ENCODE peak calls at places on chromosomes 7 and 10, in ten cellular contexts. Q is MM.1S; Y is PC-9; C is left ventricle myocardium inferior; R is heart right ventricle; M is cardiac muscle cell; O is transverse colon; V is neural progenitor cell; T is spleen; J is CD8-positive, alpha-beta T cell. S is an unnamed sample.

GRCh38 chr10:118584181-118584954 is 11.1 kb downstream of the PRLHR start:
- DNase-seq in Q (no peak), Y (no peak), C (no peak), R (no peak), M (no peak), O (no peak), V (no peak), T (no peak), J (no peak), S (peak)

GRCh38 chr10:52479567-52479966 is 165.5 kb downstream of the DKK1 start:
- DNase-seq in Q (no peak), Y (no peak), C (no peak), R (no peak), M (peak), O (no peak), V (no peak), T (no peak), J (no peak), S (no peak)

GRCh38 chr7:131424219-131424822 is 96.6 kb downstream of the MKLN1 start:
- DNase-seq in Q (peak), Y (peak), C (no peak), R (no peak), M (peak), O (no peak), V (peak), T (no peak), J (no peak), S (peak)

GRCh38 chr7:139118234-139118802 is 8.8 kb upstream of the ZC3HAV1 start:
- DNase-seq in Q (no peak), Y (peak), C (no peak), R (no peak), M (no peak), O (no peak), V (no peak), T (no peak), J (no peak), S (no peak)

GRCh38 chr10:92848037-92848440 is 281 bp upstream of the EXOC6 start:
- DNase-seq in Q (no peak), Y (no peak), C (no peak), R (no peak), M (no peak), O (no peak), V (no peak), T (no peak), J (no peak), S (no peak)

GRCh38 chr7:129635300-129636029 is 23.9 kb downstream of the NRF1 start:
- DNase-seq in Q (peak), Y (peak), C (peak), R (peak), M (peak), O (peak), V (peak), T (peak), J (peak), S (peak)

GRCh38 chr10:48776528-48776927 is 91.9 kb downstream of the WDFY4 start:
- DNase-seq in Q (no peak), Y (no peak), C (no peak), R (no peak), M (no peak), O (no peak), V (no peak), T (no peak), J (no peak), S (no peak)

GRCh38 chr7:22351329-22351692 is 5.6 kb downstream of the RAPGEF5 start:
- DNase-seq in Q (peak), Y (peak), C (no peak), R (no peak), M (no peak), O (no peak), V (no peak), T (no peak), J (no peak), S (no peak)

GRCh38 chr10:99872367-99873162 is 90.1 kb downstream of the ABCC2 start:
- DNase-seq in Q (no peak), Y (no peak), C (no peak), R (no peak), M (no peak), O (no peak), V (no peak), T (no peak), J (no peak), S (no peak)

GRCh38 chr7:116403265-116403664 is 96.3 kb upstream of the CAV2 start:
- DNase-seq in Q (no peak), Y (no peak), C (no peak), R (no peak), M (no peak), O (no peak), V (no peak), T (no peak), J (no peak), S (no peak)

GRCh38 chr10:69220041-69220451 is at the start of gene HKDC1:
- DNase-seq in Q (no peak), Y (no peak), C (no peak), R (no peak), M (no peak), O (no peak), V (no peak), T (peak), J (no peak), S (no peak)

GRCh38 chr7:55055479-55055878 is 36.7 kb downstream of the EGFR start:
- DNase-seq in Q (no peak), Y (no peak), C (no peak), R (no peak), M (no peak), O (no peak), V (no peak), T (no peak), J (no peak), S (no peak)

GRCh38 chr10:53260213-53260612 is 487.6 kb upstream of the MBL2 start:
- DNase-seq in Q (no peak), Y (no peak), C (no peak), R (no peak), M (no peak), O (no peak), V (no peak), T (no peak), J (no peak), S (no peak)

GRCh38 chr7:130273863-130274262 is 7.2 kb downstream of the CPA2 start:
- DNase-seq in Q (no peak), Y (no peak), C (no peak), R (peak), M (peak), O (no peak), V (peak), T (no peak), J (no peak), S (peak)

GRCh38 chr10:6530211-6530840 is 49.8 kb downstream of the PRKCQ start:
- DNase-seq in Q (no peak), Y (no peak), C (no peak), R (no peak), M (no peak), O (peak), V (no peak), T (peak), J (peak), S (no peak)

GRCh38 chr10:49387029-49387428 is 8.9 kb downstream of the DRGX start:
- DNase-seq in Q (no peak), Y (peak), C (no peak), R (no peak), M (no peak), O (no peak), V (no peak), T (no peak), J (no peak), S (peak)

GRCh38 chr10:31004611-31005193 is 27.0 kb downstream of the ZNF438 start:
- DNase-seq in Q (no peak), Y (no peak), C (no peak), R (no peak), M (no peak), O (no peak), V (no peak), T (no peak), J (no peak), S (peak)

GRCh38 chr10:63491558-63492316 is 26.0 kb upstream of the JMJD1C start:
- DNase-seq in Q (no peak), Y (peak), C (no peak), R (peak), M (peak), O (no peak), V (no peak), T (no peak), J (no peak), S (no peak)

GRCh38 chr10:73910764-73911552 is at the start of gene PLAU:
- DNase-seq in Q (no peak), Y (no peak), C (peak), R (peak), M (peak), O (peak), V (peak), T (peak), J (peak), S (no peak)

GRCh38 chr10:112559328-112559727 is 112.3 kb downstream of the VTI1A start:
- DNase-seq in Q (no peak), Y (no peak), C (no peak), R (no peak), M (no peak), O (no peak), V (no peak), T (no peak), J (no peak), S (no peak)

GRCh38 chr10:1180836-1181235 is 124.7 kb downstream of the WDR37 start:
- DNase-seq in Q (no peak), Y (no peak), C (no peak), R (no peak), M (no peak), O (no peak), V (peak), T (peak), J (no peak), S (no peak)

GRCh38 chr7:1176891-1177373 is 16.9 kb upstream of the ZFAND2A start:
- DNase-seq in Q (peak), Y (peak), C (peak), R (peak), M (peak), O (peak), V (peak), T (peak), J (peak), S (no peak)

GRCh38 chr7:79822620-79823240 is 311.9 kb upstream of the GNAI1 start:
- DNase-seq in Q (no peak), Y (no peak), C (no peak), R (no peak), M (no peak), O (no peak), V (no peak), T (no peak), J (no peak), S (no peak)

GRCh38 chr10:74912674-74913073 is 86.3 kb downstream of the KAT6B start:
- DNase-seq in Q (no peak), Y (no peak), C (no peak), R (no peak), M (no peak), O (no peak), V (no peak), T (no peak), J (no peak), S (no peak)

GRCh38 chr10:59279476-59279875 is 82.9 kb downstream of the FAM13C start:
- DNase-seq in Q (no peak), Y (no peak), C (no peak), R (no peak), M (no peak), O (no peak), V (no peak), T (no peak), J (no peak), S (no peak)

GRCh38 chr7:35727571-35727970 is 32.6 kb upstream of the HERPUD2 start:
- DNase-seq in Q (no peak), Y (no peak), C (no peak), R (no peak), M (no peak), O (no peak), V (no peak), T (no peak), J (no peak), S (no peak)
- TF ChIP-seq CTCF in Q (no peak), Y (no peak), C (no peak), R (no peak), M (no peak), O (no peak), V (no peak), T (no peak), J (no peak), S (no peak)

GRCh38 chr7:101743995-101744360 is 73.4 kb upstream of the CUX1 start:
- DNase-seq in Q (no peak), Y (no peak), C (no peak), R (no peak), M (peak), O (peak), V (peak), T (no peak), J (no peak), S (no peak)

GRCh38 chr7:101746311-101746710 is 71.1 kb upstream of the CUX1 start:
- DNase-seq in Q (no peak), Y (no peak), C (no peak), R (no peak), M (no peak), O (no peak), V (no peak), T (no peak), J (no peak), S (no peak)

GRCh38 chr7:101744588-101744987 is 72.8 kb upstream of the CUX1 start:
- DNase-seq in Q (no peak), Y (no peak), C (no peak), R (no peak), M (no peak), O (no peak), V (no peak), T (no peak), J (no peak), S (no peak)

GRCh38 chr7:101740981-101741725 is 76.3 kb upstream of the CUX1 start:
- DNase-seq in Q (peak), Y (no peak), C (no peak), R (no peak), M (no peak), O (no peak), V (no peak), T (no peak), J (no peak), S (no peak)

GRCh38 chr7:101743241-101743994 is 74.0 kb upstream of the CUX1 start:
- DNase-seq in Q (peak), Y (peak), C (peak), R (peak), M (peak), O (peak), V (peak), T (peak), J (peak), S (no peak)
- H3K27ac ChIP-seq in Q (peak), Y (no peak), C (no peak), R (no peak), M (no peak), O (no peak), V (no peak), T (no peak), J (no peak), S (no peak)

DNA sequence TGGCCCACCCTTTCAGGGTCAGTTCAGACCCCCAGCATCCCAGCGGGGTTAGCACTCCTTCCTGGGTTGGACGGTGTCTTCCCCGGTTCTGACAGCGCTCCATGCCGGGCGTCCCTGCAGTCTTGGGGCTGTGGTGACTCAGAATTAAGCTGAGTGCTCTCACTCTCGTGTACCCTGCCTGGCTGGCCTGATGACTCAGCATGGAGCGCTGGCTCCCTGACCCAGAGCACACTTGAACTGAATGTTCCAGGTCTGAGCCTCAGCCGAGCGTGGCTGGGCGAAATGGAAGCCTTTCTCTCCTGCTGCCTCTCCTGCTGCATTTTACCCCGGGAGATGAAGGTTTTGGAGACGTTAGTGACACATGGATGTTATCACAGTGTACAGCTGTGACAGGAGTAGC is 7.1 kb downstream of the BAG3 start:
- DNase-seq in Q (no peak), Y (peak), C (peak), R (peak), M (peak), O (peak), V (peak), T (no peak), J (no peak), S (peak)
- H3K4me3 ChIP-seq in Q (no peak), Y (peak), C (peak), R (no peak), M (no peak), O (no peak), V (no peak), T (no peak), J (no peak), S (peak)

DNA sequence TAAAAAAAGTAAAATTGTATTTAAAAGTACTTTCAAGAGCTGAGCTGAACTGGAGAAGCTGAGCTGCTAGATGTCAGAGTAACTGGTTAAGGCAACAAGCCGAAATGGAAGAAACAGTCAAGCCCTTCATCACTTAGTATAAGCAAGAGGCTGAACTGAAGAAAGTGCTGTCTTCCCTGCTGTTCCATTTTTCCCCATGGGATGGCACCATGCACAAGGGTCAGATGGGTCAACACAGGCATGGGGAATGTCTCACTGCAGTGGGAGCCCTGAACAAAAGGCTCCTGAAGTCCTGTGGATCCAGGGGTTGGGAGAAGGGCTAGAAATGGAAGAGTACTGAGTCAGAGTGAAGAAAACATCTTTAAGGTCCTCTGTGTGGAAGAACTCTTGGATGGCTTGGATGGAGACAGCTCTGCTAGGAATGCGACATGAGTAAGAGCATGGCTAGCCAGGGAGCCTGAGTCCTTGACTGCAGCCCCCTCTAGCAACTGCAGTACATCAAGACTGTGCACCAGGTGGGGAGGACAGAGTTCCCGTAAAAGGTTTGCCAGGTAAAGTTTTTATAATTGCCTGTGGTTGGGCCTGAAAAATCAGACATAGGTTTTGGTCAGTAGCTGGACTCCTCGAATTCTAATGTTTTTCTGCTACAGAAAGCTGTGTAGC is 348.3 kb downstream of the GPR158 start:
- DNase-seq in Q (no peak), Y (no peak), C (no peak), R (no peak), M (peak), O (no peak), V (peak), T (no peak), J (no peak), S (no peak)
- TF ChIP-seq CTCF in Q (no peak), Y (no peak), C (no peak), R (no peak), M (peak), O (no peak), V (peak), T (no peak), J (no peak), S (no peak)

GRCh38 chr7:150742286-150742968 is 5.2 kb downstream of the GIMAP5 start:
- DNase-seq in Q (no peak), Y (no peak), C (no peak), R (no peak), M (no peak), O (no peak), V (no peak), T (no peak), J (no peak), S (no peak)
- H3K27ac ChIP-seq in Q (no peak), Y (no peak), C (peak), R (peak), M (no peak), O (peak), V (no peak), T (peak), J (peak), S (no peak)

DNA sequence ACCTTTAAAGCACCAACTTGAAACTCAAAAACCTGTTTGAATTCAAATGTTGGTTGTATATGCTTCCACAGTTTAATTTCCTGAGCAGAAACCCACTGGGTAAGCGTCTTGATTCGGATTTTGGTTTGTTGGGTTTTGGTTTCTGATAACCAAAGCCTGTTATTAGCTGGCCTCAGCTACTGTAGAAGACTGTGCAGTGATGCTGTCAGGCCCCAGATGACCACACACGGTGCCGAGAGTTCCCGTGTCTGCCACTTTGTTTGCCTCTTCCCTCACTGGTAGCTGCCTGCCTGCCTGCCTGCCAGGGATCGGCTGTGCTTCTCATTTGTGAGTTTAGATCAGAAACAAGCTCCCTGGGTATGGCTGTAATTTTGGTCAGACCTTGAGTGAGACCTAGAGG is 5.6 kb downstream of the MDH2 start:
- DNase-seq in Q (no peak), Y (no peak), C (no peak), R (no peak), M (no peak), O (no peak), V (no peak), T (no peak), J (no peak), S (no peak)
- H3K4me3 ChIP-seq in Q (no peak), Y (no peak), C (no peak), R (no peak), M (no peak), O (no peak), V (no peak), T (no peak), J (no peak), S (no peak)

GRCh38 chr7:27723086-27723485 is 16.9 kb upstream of the TAX1BP1 start:
- DNase-seq in Q (no peak), Y (no peak), C (no peak), R (no peak), M (no peak), O (no peak), V (no peak), T (no peak), J (no peak), S (no peak)
- TF ChIP-seq CTCF in Q (no peak), Y (peak), C (peak), R (no peak), M (no peak), O (no peak), V (no peak), T (no peak), J (no peak), S (no peak)

GRCh38 chr10:13183625-13184024 is 22.3 kb downstream of the MCM10 start:
- DNase-seq in Q (no peak), Y (no peak), C (no peak), R (no peak), M (no peak), O (no peak), V (no peak), T (no peak), J (no peak), S (no peak)
- H3K27ac ChIP-seq in Q (no peak), Y (no peak), C (no peak), R (no peak), M (no peak), O (no peak), V (no peak), T (no peak), J (no peak), S (no peak)

GRCh38 chr7:5590596-5591546 is 167.2 kb upstream of the TNRC18 start:
- DNase-seq in Q (no peak), Y (no peak), C (no peak), R (no peak), M (no peak), O (no peak), V (no peak), T (no peak), J (no peak), S (no peak)
- H3K4me3 ChIP-seq in Q (no peak), Y (no peak), C (peak), R (no peak), M (no peak), O (no peak), V (no peak), T (no peak), J (no peak), S (no peak)

DNA sequence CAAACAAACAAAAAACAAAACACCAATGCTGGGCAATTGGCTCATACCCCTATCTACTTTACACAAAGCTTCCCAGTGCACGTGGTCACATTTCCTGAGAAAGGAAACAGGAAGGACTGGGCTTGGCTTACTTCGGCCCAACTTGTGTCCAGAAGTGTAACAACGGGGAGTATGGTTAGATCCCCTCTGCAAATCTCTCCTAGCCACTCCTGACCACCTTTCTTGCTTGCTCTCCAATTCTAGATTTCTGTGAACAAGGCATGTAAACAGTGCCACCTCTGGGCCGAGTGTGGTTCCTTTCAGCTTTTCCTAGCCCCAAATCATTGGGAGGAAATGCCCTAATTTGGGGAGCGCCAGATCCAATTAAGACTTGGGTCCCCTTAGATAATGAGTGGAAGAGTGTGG is 21.0 kb upstream of the FRAT2 start:
- DNase-seq in Q (no peak), Y (no peak), C (no peak), R (peak), M (peak), O (peak), V (peak), T (no peak), J (no peak), S (no peak)
- TF ChIP-seq CTCF in Q (no peak), Y (peak), C (peak), R (peak), M (peak), O (peak), V (peak), T (peak), J (peak), S (peak)